ENCODE peak calls at places on chromosomes 7 and 10, in nine cellular contexts. C, D, I, J, F, R, N, B and E are unnamed samples.

GRCh38 chr7:36128448-36129047 is 24.5 kb upstream of the EEPD1 start:
- DNase-seq in J (no peak), D (peak), F (no peak), I (peak), R (peak), B (peak), C (no peak), N (peak), E (no peak)

GRCh38 chr10:118955531-118956252 is 73.8 kb upstream of the NANOS1 start:
- DNase-seq in I (no peak), C (no peak), N (no peak), F (no peak), D (no peak), J (no peak), R (no peak), B (no peak), E (no peak)

GRCh38 chr10:131851332-131851731 is 49.5 kb upstream of the PPP2R2D start:
- DNase-seq in R (no peak), D (peak), J (no peak), B (peak), N (peak), I (no peak), C (no peak), F (no peak), E (no peak)

GRCh38 chr7:16933296-16934248 is 51.8 kb upstream of the AGR3 start:
- DNase-seq in I (no peak), B (peak), D (no peak), N (no peak), J (no peak), C (no peak), F (no peak), R (no peak), E (no peak)

GRCh38 chr10:12766222-12766621 is 235.3 kb downstream of the CCDC3 start:
- DNase-seq in N (no peak), I (no peak), J (no peak), C (no peak), B (no peak), D (no peak), R (no peak), F (no peak), E (no peak)

GRCh38 chr7:158001621-158002320 is 585.9 kb downstream of the PTPRN2 start:
- DNase-seq in D (no peak), J (no peak), N (peak), F (no peak), I (no peak), B (no peak), R (peak), C (no peak), E (no peak)

GRCh38 chr7:99386584-99387238 is 12.2 kb downstream of the ARPC1B start:
- DNase-seq in J (no peak), N (peak), I (no peak), F (peak), D (no peak), C (no peak), B (no peak), R (no peak), E (no peak)

GRCh38 chr7:70210200-70210960 is 612.1 kb downstream of the AUTS2 start:
- DNase-seq in F (no peak), B (no peak), C (no peak), R (no peak), D (no peak), I (no peak), J (no peak), N (no peak), E (no peak)

GRCh38 chr10:75067272-75067671 is 44.2 kb upstream of the SAMD8 start:
- DNase-seq in B (no peak), D (no peak), R (no peak), I (no peak), J (no peak), C (no peak), F (no peak), N (no peak), E (no peak)

GRCh38 chr10:47260505-47261111 is 39.4 kb upstream of the GDF10 start:
- DNase-seq in F (no peak), I (no peak), B (no peak), J (no peak), N (peak), D (no peak), C (no peak), R (no peak), E (no peak)